ENCODE peak calls at places on chromosome 12, in six cellular contexts. One of them, this sample, is unnamed.

GRCh38 chr12:112992541-112993398 is 14.5 kb downstream of the OAS2 start:
- DNase-seq in HCT116: peak
- DNase-seq in GM12878: no peak
- DNase-seq in K562: peak
- DNase-seq in H1: peak
- DNase-seq in HepG2: peak
- DNase-seq in this sample: peak

GRCh38 chr12:46269429-46270241 is 792 bp upstream of the SLC38A1 start:
- DNase-seq in HCT116: no peak
- DNase-seq in GM12878: no peak
- DNase-seq in K562: no peak
- DNase-seq in H1: peak
- DNase-seq in HepG2: no peak
- DNase-seq in this sample: no peak

GRCh38 chr12:103840881-103841689 is at the start of gene NT5DC3:
- DNase-seq in HCT116: peak
- DNase-seq in GM12878: peak
- DNase-seq in K562: peak
- DNase-seq in H1: peak
- DNase-seq in HepG2: peak
- DNase-seq in this sample: peak

GRCh38 chr12:27635349-27635972 is 60.8 kb upstream of the REP15 start:
- DNase-seq in HCT116: peak
- DNase-seq in GM12878: no peak
- DNase-seq in K562: peak
- DNase-seq in H1: no peak
- DNase-seq in HepG2: peak
- DNase-seq in this sample: peak

GRCh38 chr12:113891737-113892520 is 74.2 kb downstream of the RBM19 start:
- DNase-seq in HCT116: peak
- DNase-seq in GM12878: no peak
- DNase-seq in K562: no peak
- DNase-seq in H1: no peak
- DNase-seq in HepG2: no peak
- DNase-seq in this sample: no peak

GRCh38 chr12:92338671-92339070 is 193.0 kb upstream of the BTG1 start:
- DNase-seq in HCT116: no peak
- DNase-seq in GM12878: no peak
- DNase-seq in K562: no peak
- DNase-seq in H1: no peak
- DNase-seq in HepG2: no peak
- DNase-seq in this sample: no peak

GRCh38 chr12:33529810-33530209 is 90.2 kb upstream of the SYT10 start:
- DNase-seq in HCT116: no peak
- DNase-seq in GM12878: no peak
- DNase-seq in K562: no peak
- DNase-seq in H1: no peak
- DNase-seq in HepG2: no peak
- DNase-seq in this sample: no peak

GRCh38 chr12:32140867-32141266 is 34.2 kb downstream of the BICD1 start:
- DNase-seq in HCT116: no peak
- DNase-seq in GM12878: no peak
- DNase-seq in K562: no peak
- DNase-seq in H1: no peak
- DNase-seq in HepG2: no peak
- DNase-seq in this sample: no peak

GRCh38 chr12:39840422-39840821 is 220.8 kb upstream of the ABCD2 start:
- DNase-seq in HCT116: no peak
- DNase-seq in GM12878: no peak
- DNase-seq in K562: no peak
- DNase-seq in H1: no peak
- DNase-seq in HepG2: no peak
- DNase-seq in this sample: no peak

GRCh38 chr12:120181991-120182631 is 12.4 kb downstream of the GCN1 start:
- DNase-seq in HCT116: no peak
- DNase-seq in GM12878: no peak
- DNase-seq in K562: no peak
- DNase-seq in H1: no peak
- DNase-seq in HepG2: peak
- DNase-seq in this sample: no peak

GRCh38 chr12:15978431-15978950 is 67.4 kb downstream of the DERA start:
- DNase-seq in HCT116: no peak
- DNase-seq in GM12878: no peak
- DNase-seq in K562: no peak
- DNase-seq in H1: no peak
- DNase-seq in HepG2: no peak
- DNase-seq in this sample: no peak

GRCh38 chr12:78290606-78291345 is 460.1 kb downstream of the NAV3 start:
- DNase-seq in HCT116: no peak
- DNase-seq in GM12878: no peak
- DNase-seq in K562: no peak
- DNase-seq in H1: no peak
- DNase-seq in HepG2: peak
- DNase-seq in this sample: no peak

GRCh38 chr12:107368586-107368985 is 275.2 kb upstream of the CRY1 start:
- DNase-seq in HCT116: no peak
- DNase-seq in GM12878: no peak
- DNase-seq in K562: no peak
- DNase-seq in H1: no peak
- DNase-seq in HepG2: no peak
- DNase-seq in this sample: no peak

GRCh38 chr12:131229426-131230339 is 276.0 kb downstream of the ADGRD1 start:
- DNase-seq in HCT116: no peak
- DNase-seq in GM12878: no peak
- DNase-seq in K562: peak
- DNase-seq in H1: peak
- DNase-seq in HepG2: no peak
- DNase-seq in this sample: no peak

GRCh38 chr12:28766398-28766797 is 382.7 kb upstream of the FAR2 start:
- DNase-seq in HCT116: no peak
- DNase-seq in GM12878: no peak
- DNase-seq in K562: no peak
- DNase-seq in H1: no peak
- DNase-seq in HepG2: no peak
- DNase-seq in this sample: no peak

GRCh38 chr12:128191380-128191779 is 75.6 kb upstream of the TMEM132C start:
- DNase-seq in HCT116: no peak
- DNase-seq in GM12878: no peak
- DNase-seq in K562: no peak
- DNase-seq in H1: no peak
- DNase-seq in HepG2: no peak
- DNase-seq in this sample: no peak

GRCh38 chr12:128365032-128365431 is 98.1 kb downstream of the TMEM132C start:
- DNase-seq in HCT116: no peak
- DNase-seq in GM12878: no peak
- DNase-seq in K562: no peak
- DNase-seq in H1: no peak
- DNase-seq in HepG2: no peak
- DNase-seq in this sample: no peak

GRCh38 chr12:89353188-89353822 is 1.0 kb upstream of the DUSP6 start:
- DNase-seq in HCT116: peak
- DNase-seq in GM12878: no peak
- DNase-seq in K562: no peak
- DNase-seq in H1: peak
- DNase-seq in HepG2: peak
- DNase-seq in this sample: peak

GRCh38 chr12:123398177-123398916 is 14.4 kb downstream of the KMT5A start:
- DNase-seq in HCT116: no peak
- DNase-seq in GM12878: no peak
- DNase-seq in K562: no peak
- DNase-seq in H1: no peak
- DNase-seq in HepG2: no peak
- DNase-seq in this sample: no peak

GRCh38 chr12:125210104-125210755 is 145.0 kb downstream of the AACS start:
- DNase-seq in HCT116: no peak
- DNase-seq in GM12878: no peak
- DNase-seq in K562: no peak
- DNase-seq in H1: no peak
- DNase-seq in HepG2: no peak
- DNase-seq in this sample: no peak
- TF ChIP-seq ZNF274 in HCT116: no peak
- TF ChIP-seq ZNF274 in GM12878: no peak
- TF ChIP-seq ZNF274 in K562: no peak
- TF ChIP-seq ZNF274 in H1: no peak
- TF ChIP-seq ZNF274 in HepG2: no peak
- TF ChIP-seq ZNF274 in this sample: no peak

GRCh38 chr12:110717037-110717436 is 25.7 kb downstream of the PPP1CC start:
- DNase-seq in HCT116: no peak
- DNase-seq in GM12878: no peak
- DNase-seq in K562: no peak
- DNase-seq in H1: no peak
- DNase-seq in HepG2: no peak
- DNase-seq in this sample: no peak
- TF ChIP-seq ZNF274 in HCT116: no peak
- TF ChIP-seq ZNF274 in GM12878: no peak
- TF ChIP-seq ZNF274 in K562: no peak
- TF ChIP-seq ZNF274 in H1: no peak
- TF ChIP-seq ZNF274 in HepG2: no peak
- TF ChIP-seq ZNF274 in this sample: no peak

GRCh38 chr12:86914716-86915115 is 658.5 kb upstream of the MGAT4C start:
- DNase-seq in HCT116: peak
- DNase-seq in GM12878: no peak
- DNase-seq in K562: no peak
- DNase-seq in H1: no peak
- DNase-seq in HepG2: peak
- DNase-seq in this sample: peak
- TF ChIP-seq ZNF274 in HCT116: no peak
- TF ChIP-seq ZNF274 in GM12878: no peak
- TF ChIP-seq ZNF274 in K562: no peak
- TF ChIP-seq ZNF274 in H1: no peak
- TF ChIP-seq ZNF274 in HepG2: no peak
- TF ChIP-seq ZNF274 in this sample: no peak

GRCh38 chr12:23767834-23768233 is 181.6 kb downstream of the SOX5 start:
- DNase-seq in HCT116: no peak
- DNase-seq in GM12878: no peak
- DNase-seq in K562: no peak
- DNase-seq in H1: no peak
- DNase-seq in HepG2: no peak
- DNase-seq in this sample: no peak
- TF ChIP-seq ZNF274 in HCT116: no peak
- TF ChIP-seq ZNF274 in GM12878: no peak
- TF ChIP-seq ZNF274 in K562: no peak
- TF ChIP-seq ZNF274 in H1: no peak
- TF ChIP-seq ZNF274 in HepG2: no peak
- TF ChIP-seq ZNF274 in this sample: no peak

GRCh38 chr12:4052691-4053090 is 179.5 kb upstream of the PARP11 start:
- DNase-seq in HCT116: no peak
- DNase-seq in GM12878: no peak
- DNase-seq in K562: no peak
- DNase-seq in H1: peak
- DNase-seq in HepG2: peak
- DNase-seq in this sample: no peak
- TF ChIP-seq ZNF274 in HCT116: no peak
- TF ChIP-seq ZNF274 in GM12878: no peak
- TF ChIP-seq ZNF274 in K562: no peak
- TF ChIP-seq ZNF274 in H1: no peak
- TF ChIP-seq ZNF274 in HepG2: no peak
- TF ChIP-seq ZNF274 in this sample: no peak

GRCh38 chr12:65495233-65495632 is 216.8 kb downstream of the MSRB3 start:
- DNase-seq in HCT116: peak
- DNase-seq in GM12878: no peak
- DNase-seq in K562: no peak
- DNase-seq in H1: no peak
- DNase-seq in HepG2: peak
- DNase-seq in this sample: no peak
- TF ChIP-seq ZNF274 in HCT116: no peak
- TF ChIP-seq ZNF274 in GM12878: no peak
- TF ChIP-seq ZNF274 in K562: no peak
- TF ChIP-seq ZNF274 in H1: no peak
- TF ChIP-seq ZNF274 in HepG2: no peak
- TF ChIP-seq ZNF274 in this sample: no peak

DNA sequence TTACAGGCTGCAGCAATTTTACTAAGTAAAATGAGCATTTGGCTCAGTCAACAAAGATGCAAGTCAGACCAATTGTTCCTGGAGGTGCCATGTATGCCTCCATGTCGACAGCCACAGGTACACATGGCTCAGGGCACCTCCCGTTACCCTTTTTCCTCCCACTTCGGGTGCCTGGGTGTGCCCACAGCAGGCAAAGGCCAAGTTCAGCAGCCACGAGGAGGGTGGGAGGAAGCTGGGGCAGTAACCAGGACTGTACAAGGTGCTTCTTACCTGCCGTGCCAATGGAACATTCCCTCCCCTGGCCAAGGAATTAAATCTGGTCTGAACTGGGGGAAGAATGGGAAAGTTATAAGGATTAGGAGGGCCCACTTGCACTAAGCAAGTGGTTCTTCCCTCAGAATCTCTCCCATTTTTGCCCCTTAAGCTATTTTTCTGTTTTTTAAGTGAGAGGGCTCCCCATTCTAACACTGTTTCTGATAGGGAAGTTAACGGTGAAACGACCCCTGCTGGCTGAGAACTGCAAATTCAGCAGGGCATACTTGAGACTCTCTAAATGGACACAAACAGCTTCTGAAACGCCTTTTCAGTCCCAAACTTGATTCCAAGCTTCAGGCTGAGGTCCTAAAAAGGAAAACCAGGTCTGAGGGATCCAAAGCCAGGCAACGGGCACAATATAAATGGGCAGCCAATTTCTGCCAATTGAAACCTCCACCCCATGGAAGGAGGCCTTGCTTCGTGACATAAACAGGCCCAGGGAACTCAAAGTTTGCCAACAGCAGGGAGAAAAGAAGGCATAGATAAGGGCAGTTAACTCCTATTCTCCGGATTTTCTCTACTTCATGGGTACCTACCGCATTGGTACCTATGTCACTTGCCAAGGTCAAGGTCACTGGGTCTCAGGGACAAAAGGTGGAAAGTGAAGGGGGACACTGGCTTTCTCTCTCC is 24.8 kb downstream of the CLECL1 start:
- DNase-seq in HCT116: peak
- DNase-seq in GM12878: no peak
- DNase-seq in K562: peak
- DNase-seq in H1: peak
- DNase-seq in HepG2: peak
- DNase-seq in this sample: peak
- TF ChIP-seq ZNF274 in HCT116: no peak
- TF ChIP-seq ZNF274 in GM12878: no peak
- TF ChIP-seq ZNF274 in K562: no peak
- TF ChIP-seq ZNF274 in H1: no peak
- TF ChIP-seq ZNF274 in HepG2: no peak
- TF ChIP-seq ZNF274 in this sample: no peak

This sample was measured in NT2/D1.